ENCODE peak calls at places on chromosomes 16 and 17, in ten cellular contexts. K, D, W, J, E, S, L, G, X and R are unnamed samples. For H3K36me3 and H3K4me1, the result is how much of the 10 kb centered on the place peaks cover.

GRCh38 chr16:84040823-84041391 is 1.7 kb downstream of the SLC38A8 start:
- DNase-seq in K (no peak), D (no peak), W (no peak), J (no peak), E (no peak), S (no peak), L (no peak), G (peak), X (no peak), R (no peak)

GRCh38 chr16:28189237-28189636 is 22.5 kb downstream of the XPO6 start:
- DNase-seq in K (no peak), D (no peak), W (no peak), J (no peak), E (no peak), S (no peak), L (no peak), G (peak), X (no peak), R (no peak)

GRCh38 chr16:81410643-81411235 is 33.9 kb upstream of the CMIP start:
- DNase-seq in K (peak), D (no peak), W (no peak), J (no peak), E (peak), S (no peak), L (no peak), G (no peak), X (no peak), R (no peak)

GRCh38 chr17:35614835-35615234 is 27.7 kb downstream of the AP2B1 start:
- DNase-seq in K (no peak), D (no peak), W (no peak), J (no peak), E (no peak), S (no peak), L (no peak), G (no peak), X (no peak), R (no peak)

GRCh38 chr17:17180141-17180603 is 26.0 kb downstream of the PLD6 start:
- DNase-seq in K (no peak), D (no peak), W (no peak), J (peak), E (no peak), S (no peak), L (no peak), G (no peak), X (peak), R (no peak)

GRCh38 chr16:2507052-2507678 is 6.6 kb upstream of the ATP6V0C start:
- DNase-seq in K (peak), D (no peak), W (no peak), J (peak), E (no peak), S (peak), L (no peak), G (no peak), X (no peak), R (no peak)

GRCh38 chr17:9217151-9218067 is 196.1 kb downstream of the NTN1 start:
- DNase-seq in K (peak), D (no peak), W (no peak), J (no peak), E (peak), S (no peak), L (no peak), G (peak), X (no peak), R (peak)

GRCh38 chr17:32516940-32517711 is 30.3 kb downstream of the CDK5R1 start:
- DNase-seq in K (no peak), D (no peak), W (no peak), J (no peak), E (no peak), S (no peak), L (no peak), G (no peak), X (no peak), R (no peak)

GRCh38 chr16:22924492-22924891 is 110.5 kb downstream of the HS3ST2 start:
- DNase-seq in K (no peak), D (no peak), W (no peak), J (no peak), E (no peak), S (no peak), L (no peak), G (no peak), X (no peak), R (no peak)

GRCh38 chr17:44780161-44780560 is 21.4 kb downstream of the ADAM11 start:
- DNase-seq in K (no peak), D (no peak), W (no peak), J (no peak), E (peak), S (no peak), L (no peak), G (no peak), X (no peak), R (no peak)

GRCh38 chr16:30582611-30583340 is 2.7 kb downstream of the ZNF785 start:
- DNase-seq in K (no peak), D (no peak), W (no peak), J (no peak), E (no peak), S (no peak), L (no peak), G (no peak), X (no peak), R (no peak)

DNA sequence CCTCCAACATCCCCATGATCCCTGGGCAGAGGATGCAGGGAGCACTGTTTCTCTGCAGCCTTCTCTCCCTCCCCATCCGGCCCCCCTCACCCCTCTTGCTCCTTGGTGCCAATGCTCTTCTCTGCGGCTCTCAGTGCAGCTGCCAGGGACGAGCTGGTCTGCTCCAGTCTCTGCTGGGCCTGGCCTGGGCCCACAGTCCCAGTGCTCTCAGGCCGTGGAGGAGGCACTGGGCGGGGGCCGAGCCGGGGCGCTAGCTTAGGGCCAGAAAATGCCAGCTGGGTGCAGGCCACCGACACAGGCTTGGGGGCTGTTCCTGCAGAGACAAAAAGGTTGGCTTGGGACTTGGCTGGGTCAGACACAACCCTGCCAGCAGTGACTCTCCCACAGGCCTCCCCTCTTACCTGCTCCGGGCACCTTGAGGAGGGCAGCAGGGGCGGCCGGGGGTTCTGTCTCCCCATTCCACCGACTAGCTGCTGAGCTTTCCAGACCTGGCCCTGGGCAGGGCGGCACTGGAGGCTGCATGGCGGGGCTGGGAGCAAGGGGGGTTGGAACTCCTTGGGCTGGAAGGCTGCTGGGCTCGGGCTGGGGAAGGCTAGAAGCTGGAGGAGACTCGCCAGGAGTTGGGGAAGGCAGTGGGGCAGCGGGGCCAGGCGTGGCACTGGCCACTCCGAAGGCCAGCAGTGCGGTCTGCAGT is 13.8 kb downstream of the CASKIN2 start:
- DNase-seq in K (no peak), D (no peak), W (no peak), J (no peak), E (no peak), S (no peak), L (no peak), G (no peak), X (peak), R (no peak)
- H3K36me3 ChIP-seq in K (under half), D (under half), W (half or more), J (half or more), E (under half), S (under half), L (under half), G (under half), X (half or more), R (half or more)

GRCh38 chr17:57242148-57242547 is 14.2 kb upstream of the MSI2 start:
- DNase-seq in K (no peak), D (no peak), W (no peak), J (peak), E (no peak), S (no peak), L (no peak), G (no peak), X (peak), R (no peak)
- H3K4me3 ChIP-seq in K (no peak), D (no peak), W (no peak), J (no peak), E (no peak), S (no peak), L (no peak), G (no peak), X (no peak), R (no peak)

DNA sequence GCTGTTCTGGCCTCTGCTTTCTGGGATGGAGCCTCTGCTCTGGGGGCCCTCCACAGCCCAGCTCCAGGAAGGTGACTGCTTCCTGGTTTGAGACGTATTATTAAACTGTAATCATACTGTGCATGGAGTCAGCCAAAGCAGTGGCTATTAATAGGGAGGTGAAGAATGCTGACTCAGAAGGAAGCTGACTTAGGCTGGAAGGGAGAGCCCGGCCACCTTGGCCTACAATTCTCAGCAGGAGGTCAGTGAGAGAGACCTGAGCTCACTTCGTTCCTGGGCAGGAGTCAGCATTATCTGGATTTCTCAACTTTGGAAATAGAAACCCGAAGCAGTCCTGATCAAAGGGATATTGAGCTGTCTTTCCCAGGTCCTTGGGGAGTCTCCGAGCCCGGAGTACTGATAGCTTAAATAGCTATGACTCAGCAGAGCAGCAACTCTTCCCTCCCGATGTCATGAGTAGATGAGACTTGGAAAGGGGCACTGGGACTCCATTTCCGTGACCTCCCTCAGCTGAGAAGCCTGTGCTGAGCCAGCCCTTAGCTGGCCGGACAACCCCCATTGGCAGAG is 91.8 kb downstream of the YPEL2 start:
- DNase-seq in K (peak), D (no peak), W (no peak), J (peak), E (peak), S (no peak), L (peak), G (peak), X (peak), R (peak)
- H3K4me1 ChIP-seq in K (under half), D (under half), W (under half), J (half or more), E (under half), S (under half), L (under half), G (under half), X (half or more), R (under half)

DNA sequence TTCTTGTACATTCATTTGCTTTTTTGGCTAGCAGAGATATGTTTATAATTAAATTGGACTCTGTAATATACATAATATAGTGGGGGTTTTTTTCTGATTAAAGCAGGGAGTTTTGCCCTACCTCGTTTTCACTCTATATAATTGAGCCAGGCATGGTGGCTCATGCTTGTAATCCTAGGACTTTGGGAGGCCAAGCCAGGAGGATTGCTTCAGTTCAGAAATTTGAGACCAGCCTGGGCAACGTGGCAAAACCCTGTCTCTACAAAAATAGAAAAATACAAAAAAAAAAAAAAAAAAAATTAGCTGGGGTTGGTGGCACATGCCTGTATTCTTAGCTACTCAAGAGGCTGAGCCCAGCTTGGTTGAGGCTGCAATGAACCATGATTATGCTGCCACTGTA is 42.2 kb downstream of the PAFAH1B1 start:
- DNase-seq in K (no peak), D (no peak), W (no peak), J (no peak), E (no peak), S (no peak), L (no peak), G (no peak), X (no peak), R (no peak)
- H3K36me3 ChIP-seq in K (under half), D (under half), W (under half), J (under half), E (half or more), S (under half), L (under half), G (under half), X (under half), R (under half)

GRCh38 chr17:42373896-42374295 is 14.3 kb downstream of the STAT3 start:
- DNase-seq in K (no peak), D (no peak), W (no peak), J (no peak), E (no peak), S (no peak), L (no peak), G (no peak), X (no peak), R (no peak)

GRCh38 chr17:42380935-42381334 is 7.3 kb downstream of the STAT3 start:
- DNase-seq in K (no peak), D (no peak), W (no peak), J (no peak), E (no peak), S (no peak), L (no peak), G (no peak), X (no peak), R (no peak)

GRCh38 chr17:42381898-42382297 is 6.3 kb downstream of the STAT3 start:
- DNase-seq in K (no peak), D (no peak), W (no peak), J (no peak), E (no peak), S (no peak), L (no peak), G (no peak), X (no peak), R (no peak)

GRCh38 chr17:42378597-42379594 is 9.3 kb downstream of the STAT3 start:
- DNase-seq in K (no peak), D (no peak), W (no peak), J (no peak), E (no peak), S (no peak), L (no peak), G (peak), X (no peak), R (peak)
- H3K4me3 ChIP-seq in K (no peak), D (peak), W (no peak), J (peak), E (no peak), S (peak), L (no peak), G (peak), X (peak), R (peak)

DNA sequence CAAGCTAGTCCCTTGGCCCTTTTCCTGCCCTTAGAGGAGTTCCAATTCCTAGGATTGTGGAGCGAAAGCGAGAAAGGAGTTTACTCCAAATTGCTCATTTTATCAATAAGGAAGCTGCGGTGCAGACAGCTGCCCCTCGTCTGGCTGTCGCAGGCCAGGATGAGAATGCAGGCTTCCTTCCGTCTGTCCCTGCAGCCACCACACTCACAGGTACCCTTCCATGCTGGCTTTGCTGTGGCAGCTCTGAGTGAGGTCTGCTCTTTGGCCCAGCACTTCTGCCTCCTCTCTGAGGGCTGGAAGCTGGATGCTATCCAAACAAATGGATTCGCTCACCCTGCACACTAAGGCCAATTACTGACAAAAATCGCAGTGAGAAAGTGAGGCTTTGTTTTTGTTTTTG is 6.9 kb downstream of the ARMC7 start:
- DNase-seq in K (no peak), D (no peak), W (no peak), J (no peak), E (no peak), S (no peak), L (no peak), G (no peak), X (no peak), R (no peak)
- H3K4me1 ChIP-seq in K (under half), D (under half), W (under half), J (under half), E (under half), S (under half), L (under half), G (under half), X (under half), R (under half)

DNA sequence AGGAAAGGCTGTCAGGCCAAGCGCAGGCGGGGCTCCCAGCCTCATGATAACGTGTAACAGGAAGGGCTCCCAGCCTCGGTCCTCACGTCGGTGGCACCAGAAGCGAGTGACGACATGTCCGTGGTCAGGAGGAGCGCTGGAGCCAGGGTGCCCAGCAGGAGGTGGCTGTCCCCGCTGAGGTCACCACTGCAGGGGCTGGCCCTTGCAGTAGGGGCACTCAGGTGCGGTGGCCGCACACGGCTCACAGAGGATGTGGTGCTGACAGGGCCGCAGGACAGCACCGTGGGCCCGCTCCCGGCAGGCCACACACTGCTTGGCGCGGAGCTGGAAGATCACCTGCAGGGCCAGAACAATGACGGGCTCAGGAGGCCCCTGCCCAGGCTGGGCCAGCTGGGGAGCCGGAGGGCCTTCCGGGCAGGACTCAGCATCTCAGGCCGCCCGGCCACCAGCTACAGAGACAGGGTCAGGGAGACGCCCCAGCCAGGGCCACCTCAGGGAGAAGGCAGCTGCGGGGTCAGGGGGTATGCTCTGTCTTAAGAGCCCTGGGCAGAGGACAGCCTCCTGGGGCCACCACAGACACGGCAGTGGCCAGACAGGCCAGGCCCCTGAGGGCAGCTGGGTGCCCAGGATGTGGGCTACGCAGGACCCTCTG is 14.5 kb downstream of the GNPTG start:
- DNase-seq in K (no peak), D (no peak), W (no peak), J (no peak), E (no peak), S (no peak), L (no peak), G (no peak), X (no peak), R (no peak)
- H3K36me3 ChIP-seq in K (under half), D (under half), W (half or more), J (half or more), E (under half), S (under half), L (under half), G (half or more), X (half or more), R (half or more)

GRCh38 chr16:68283840-68284595 is 19.7 kb downstream of the SLC7A6 start:
- DNase-seq in K (no peak), D (no peak), W (no peak), J (peak), E (no peak), S (peak), L (no peak), G (no peak), X (no peak), R (no peak)
- H3K4me3 ChIP-seq in K (no peak), D (no peak), W (no peak), J (peak), E (no peak), S (peak), L (no peak), G (no peak), X (no peak), R (no peak)